ENCODE peak calls at places on chromosome 2, in four cellular contexts. One of them, this sample, is unnamed.

GRCh38 chr2:12437144-12437543 is 279.6 kb upstream of the TRIB2 start:
- DNase-seq in tibial nerve: no peak
- DNase-seq in IMR-90: no peak
- DNase-seq in prostate gland: no peak
- DNase-seq in this sample: no peak

GRCh38 chr2:59008950-59009349 is 767.8 kb upstream of the FANCL start:
- DNase-seq in prostate gland: no peak
- DNase-seq in IMR-90: no peak
- DNase-seq in tibial nerve: no peak
- DNase-seq in this sample: no peak

GRCh38 chr2:4130651-4131050 is 427.3 kb downstream of the DCDC2C start:
- DNase-seq in tibial nerve: no peak
- DNase-seq in prostate gland: no peak
- DNase-seq in IMR-90: no peak
- DNase-seq in this sample: no peak

GRCh38 chr2:46002507-46002883 is 294.7 kb upstream of the EPAS1 start:
- DNase-seq in IMR-90: peak
- DNase-seq in tibial nerve: no peak
- DNase-seq in prostate gland: no peak
- DNase-seq in this sample: no peak

GRCh38 chr2:172927381-172928357 is 148.0 kb upstream of the MAP3K20 start:
- DNase-seq in tibial nerve: no peak
- DNase-seq in IMR-90: peak
- DNase-seq in prostate gland: peak
- DNase-seq in this sample: no peak

GRCh38 chr2:206736935-206737334 is 18.7 kb upstream of the DYTN start:
- DNase-seq in prostate gland: no peak
- DNase-seq in tibial nerve: no peak
- DNase-seq in IMR-90: no peak
- DNase-seq in this sample: no peak

GRCh38 chr2:26982102-26982742 is 11.8 kb downstream of the MAPRE3 start:
- DNase-seq in prostate gland: peak
- DNase-seq in IMR-90: peak
- DNase-seq in tibial nerve: no peak
- DNase-seq in this sample: peak

GRCh38 chr2:25894135-25894830 is 16.0 kb upstream of the ASXL2 start:
- DNase-seq in IMR-90: peak
- DNase-seq in tibial nerve: no peak
- DNase-seq in prostate gland: no peak
- DNase-seq in this sample: peak

GRCh38 chr2:156317631-156318030 is 14.9 kb downstream of the NR4A2 start:
- DNase-seq in prostate gland: no peak
- DNase-seq in tibial nerve: no peak
- DNase-seq in IMR-90: no peak
- DNase-seq in this sample: no peak

GRCh38 chr2:108612514-108613183 is 78.4 kb downstream of the LIMS1 start:
- DNase-seq in tibial nerve: no peak
- DNase-seq in IMR-90: no peak
- DNase-seq in prostate gland: no peak
- DNase-seq in this sample: no peak

GRCh38 chr2:105375001-105375561 is 23.8 kb downstream of the FHL2 start:
- DNase-seq in prostate gland: no peak
- DNase-seq in tibial nerve: no peak
- DNase-seq in IMR-90: peak
- DNase-seq in this sample: no peak

GRCh38 chr2:189285962-189286648 is 106.5 kb upstream of the COL5A2 start:
- DNase-seq in IMR-90: peak
- DNase-seq in tibial nerve: no peak
- DNase-seq in prostate gland: no peak
- DNase-seq in this sample: no peak

GRCh38 chr2:95552911-95553310 is 38.9 kb upstream of the TRIM43 start:
- DNase-seq in IMR-90: no peak
- DNase-seq in tibial nerve: no peak
- DNase-seq in prostate gland: no peak
- DNase-seq in this sample: no peak

GRCh38 chr2:97765933-97766332 is 52.6 kb downstream of the ZAP70 start:
- DNase-seq in IMR-90: no peak
- DNase-seq in tibial nerve: no peak
- DNase-seq in prostate gland: no peak
- DNase-seq in this sample: no peak

GRCh38 chr2:88458633-88459032 is 6.1 kb upstream of the FOXI3 start:
- DNase-seq in tibial nerve: no peak
- DNase-seq in IMR-90: no peak
- DNase-seq in prostate gland: no peak
- DNase-seq in this sample: no peak

GRCh38 chr2:69863310-69863709 is 30.4 kb upstream of the SNRNP27 start:
- DNase-seq in tibial nerve: no peak
- DNase-seq in IMR-90: no peak
- DNase-seq in prostate gland: no peak
- DNase-seq in this sample: no peak

GRCh38 chr2:148503511-148503910 is 141.0 kb upstream of the EPC2 start:
- DNase-seq in prostate gland: no peak
- DNase-seq in IMR-90: no peak
- DNase-seq in tibial nerve: no peak
- DNase-seq in this sample: no peak

GRCh38 chr2:143891879-143892308 is 628.0 kb downstream of the ZEB2 start:
- DNase-seq in prostate gland: no peak
- DNase-seq in tibial nerve: no peak
- DNase-seq in IMR-90: no peak
- DNase-seq in this sample: no peak

GRCh38 chr2:158411748-158412147 is 44.8 kb downstream of the CCDC148 start:
- DNase-seq in IMR-90: no peak
- DNase-seq in prostate gland: no peak
- DNase-seq in tibial nerve: no peak
- DNase-seq in this sample: no peak

GRCh38 chr2:74290466-74291216 is 52.6 kb downstream of the SLC4A5 start:
- DNase-seq in prostate gland: no peak
- DNase-seq in tibial nerve: no peak
- DNase-seq in IMR-90: no peak
- DNase-seq in this sample: no peak

GRCh38 chr2:141021109-141021508 is 1109.7 kb downstream of the LRP1B start:
- DNase-seq in tibial nerve: no peak
- DNase-seq in prostate gland: no peak
- DNase-seq in IMR-90: peak
- DNase-seq in this sample: no peak

GRCh38 chr2:66331176-66331575 is 103.7 kb upstream of the MEIS1 start:
- DNase-seq in prostate gland: no peak
- DNase-seq in IMR-90: no peak
- DNase-seq in tibial nerve: no peak
- DNase-seq in this sample: no peak

GRCh38 chr2:216827073-216827725 is 32.7 kb downstream of the TNP1 start:
- DNase-seq in tibial nerve: no peak
- DNase-seq in IMR-90: peak
- DNase-seq in prostate gland: no peak
- DNase-seq in this sample: no peak

GRCh38 chr2:126970583-126970982 is 71.9 kb downstream of the TEX51 start:
- DNase-seq in tibial nerve: no peak
- DNase-seq in IMR-90: no peak
- DNase-seq in prostate gland: no peak
- DNase-seq in this sample: no peak

GRCh38 chr2:236814558-236814957 is 244.9 kb downstream of the ACKR3 start:
- DNase-seq in IMR-90: no peak
- DNase-seq in prostate gland: peak
- DNase-seq in tibial nerve: no peak
- DNase-seq in this sample: no peak

GRCh38 chr2:105405291-105405690 is 6.4 kb upstream of the FHL2 start:
- DNase-seq in IMR-90: peak
- DNase-seq in tibial nerve: no peak
- DNase-seq in prostate gland: no peak
- DNase-seq in this sample: no peak

GRCh38 chr2:164260506-164260905 is 360.8 kb downstream of the GRB14 start:
- DNase-seq in prostate gland: no peak
- DNase-seq in IMR-90: no peak
- DNase-seq in tibial nerve: no peak
- DNase-seq in this sample: no peak

GRCh38 chr2:139142252-139142651 is 362.1 kb upstream of the NXPH2 start:
- DNase-seq in tibial nerve: no peak
- DNase-seq in prostate gland: no peak
- DNase-seq in IMR-90: peak
- DNase-seq in this sample: no peak

GRCh38 chr2:10161206-10161931 is 38.8 kb downstream of the RRM2 start:
- DNase-seq in IMR-90: peak
- DNase-seq in tibial nerve: no peak
- DNase-seq in prostate gland: no peak
- DNase-seq in this sample: no peak

GRCh38 chr2:238631491-238632180 is 204.9 kb downstream of the ASB1 start:
- DNase-seq in tibial nerve: no peak
- DNase-seq in prostate gland: no peak
- DNase-seq in IMR-90: no peak
- DNase-seq in this sample: no peak

GRCh38 chr2:196136151-196136550 is 35.2 kb downstream of the STK17B start:
- DNase-seq in tibial nerve: no peak
- DNase-seq in prostate gland: no peak
- DNase-seq in IMR-90: no peak
- DNase-seq in this sample: no peak

GRCh38 chr2:169452080-169452479 is 27.2 kb upstream of the BBS5 start:
- DNase-seq in tibial nerve: no peak
- DNase-seq in IMR-90: peak
- DNase-seq in prostate gland: no peak
- DNase-seq in this sample: no peak

GRCh38 chr2:649461-650342 is 27.5 kb downstream of the TMEM18 start:
- DNase-seq in prostate gland: no peak
- DNase-seq in tibial nerve: no peak
- DNase-seq in IMR-90: no peak
- DNase-seq in this sample: no peak

GRCh38 chr2:218370410-218371063 is 11.5 kb upstream of the SLC11A1 start:
- DNase-seq in tibial nerve: no peak
- DNase-seq in prostate gland: no peak
- DNase-seq in IMR-90: peak
- DNase-seq in this sample: peak

GRCh38 chr2:217231724-217232123 is 371.9 kb upstream of the TNP1 start:
- DNase-seq in tibial nerve: no peak
- DNase-seq in prostate gland: no peak
- DNase-seq in IMR-90: no peak
- DNase-seq in this sample: no peak

GRCh38 chr2:8692783-8693768 is 11.2 kb downstream of the ID2 start:
- DNase-seq in tibial nerve: no peak
- DNase-seq in prostate gland: no peak
- DNase-seq in IMR-90: no peak
- DNase-seq in this sample: no peak

GRCh38 chr2:173750332-173750731 is 214.8 kb downstream of the SP3 start:
- DNase-seq in prostate gland: no peak
- DNase-seq in tibial nerve: no peak
- DNase-seq in IMR-90: peak
- DNase-seq in this sample: no peak

GRCh38 chr2:65214843-65215242 is 12.8 kb upstream of the ACTR2 start:
- DNase-seq in prostate gland: no peak
- DNase-seq in IMR-90: no peak
- DNase-seq in tibial nerve: no peak
- DNase-seq in this sample: no peak
- H3K27ac ChIP-seq in prostate gland: no peak
- H3K27ac ChIP-seq in IMR-90: no peak
- H3K27ac ChIP-seq in tibial nerve: no peak
- H3K27ac ChIP-seq in this sample: no peak

DNA sequence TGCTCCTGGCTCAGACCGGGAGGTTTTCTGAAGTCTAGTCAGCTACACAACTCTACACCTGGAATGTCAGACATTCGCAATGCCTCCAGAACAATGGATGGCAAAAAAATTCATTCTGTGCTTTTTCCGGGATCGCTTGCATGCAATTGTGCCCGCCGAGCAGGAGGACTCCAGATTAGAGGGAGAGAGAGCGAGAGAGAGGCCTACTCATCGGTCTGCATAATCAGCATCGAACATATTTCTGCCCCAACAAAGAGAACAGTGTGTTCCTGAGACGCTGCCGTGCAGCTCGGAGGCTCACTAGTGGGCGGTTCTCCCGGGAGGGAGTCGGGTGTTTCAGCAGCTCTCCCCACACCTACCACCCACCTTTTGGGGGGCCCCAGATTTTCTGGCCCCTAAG is 117.1 kb downstream of the KLHL29 start:
- DNase-seq in tibial nerve: no peak
- DNase-seq in IMR-90: no peak
- DNase-seq in prostate gland: peak
- DNase-seq in this sample: no peak
- TF ChIP-seq POLR2A in tibial nerve: peak
- TF ChIP-seq POLR2A in IMR-90: no peak
- TF ChIP-seq POLR2A in prostate gland: peak
- TF ChIP-seq POLR2A in this sample: no peak

GRCh38 chr2:62339413-62339812 is 143.5 kb downstream of the B3GNT2 start:
- DNase-seq in prostate gland: no peak
- DNase-seq in tibial nerve: no peak
- DNase-seq in IMR-90: no peak
- DNase-seq in this sample: no peak
- TF ChIP-seq CTCF in prostate gland: no peak
- TF ChIP-seq CTCF in tibial nerve: no peak
- TF ChIP-seq CTCF in IMR-90: no peak
- TF ChIP-seq CTCF in this sample: no peak

DNA sequence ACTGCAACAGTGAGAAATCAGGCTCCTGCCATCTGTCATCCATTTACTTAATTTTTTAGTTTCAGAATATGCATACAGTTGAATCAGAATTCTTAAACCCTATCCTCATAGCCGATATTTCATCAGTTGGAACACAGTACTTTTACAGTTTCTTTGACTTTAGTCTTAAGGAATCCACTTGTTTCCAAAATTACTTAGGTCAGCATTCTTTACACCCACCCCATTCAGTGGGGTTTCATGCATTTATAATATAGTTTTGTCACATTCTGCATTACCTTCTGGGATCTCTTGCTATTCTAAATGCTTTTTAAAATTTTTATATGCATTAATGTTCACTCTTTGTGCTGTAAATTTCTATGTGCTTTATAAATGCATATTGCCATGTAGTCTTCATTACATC is 400.4 kb upstream of the LRRTM4 start:
- DNase-seq in prostate gland: no peak
- DNase-seq in IMR-90: no peak
- DNase-seq in tibial nerve: no peak
- DNase-seq in this sample: no peak
- H3K27ac ChIP-seq in prostate gland: no peak
- H3K27ac ChIP-seq in IMR-90: no peak
- H3K27ac ChIP-seq in tibial nerve: no peak
- H3K27ac ChIP-seq in this sample: no peak

DNA sequence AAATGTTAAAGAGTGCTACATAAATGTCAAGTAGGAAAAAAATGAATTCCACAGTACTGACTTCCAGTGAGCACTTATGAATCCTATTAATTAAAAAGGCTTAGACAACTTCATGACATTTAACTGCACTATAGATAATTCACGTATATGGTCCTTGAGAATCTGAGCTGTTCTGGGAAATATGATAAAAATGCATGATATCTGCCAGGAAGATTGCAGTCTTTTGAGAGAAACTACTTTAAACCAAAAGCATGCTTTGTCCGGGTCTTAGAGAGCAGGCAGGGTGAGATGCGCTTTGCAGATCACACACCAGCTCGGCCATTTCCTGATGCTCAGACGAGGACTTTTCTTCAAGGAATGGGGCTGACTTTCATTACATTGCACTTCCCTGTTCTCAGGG is 42.6 kb downstream of the CMPK2 start:
- DNase-seq in prostate gland: no peak
- DNase-seq in IMR-90: peak
- DNase-seq in tibial nerve: no peak
- DNase-seq in this sample: no peak
- TF ChIP-seq POLR2A in prostate gland: no peak
- TF ChIP-seq POLR2A in IMR-90: no peak
- TF ChIP-seq POLR2A in tibial nerve: no peak
- TF ChIP-seq POLR2A in this sample: no peak

This sample was measured in Peyer's patch.